ENCODE peak calls at places on chromosomes 6 and 20, in seven cellular contexts. B, K, W, M, H, O and E are unnamed samples.
A peak's percentile ranks its signal among the peaks of the same experiment; 100 is the strongest.

GRCh38 chr6:156557269-156557885 is 219.8 kb upstream of the ARID1B start:
- DNase-seq in B (peak; percentile 63), K (no peak), W (no peak), M (no peak), H (no peak), O (peak; percentile 28), E (no peak)

GRCh38 chr20:46828471-46828870 is 66.2 kb upstream of the EYA2 start:
- DNase-seq in B (no peak), K (no peak), W (no peak), M (no peak), H (no peak), O (peak; percentile 88), E (peak; percentile 36)

GRCh38 chr20:53990768-53991472 is 79.5 kb downstream of the BCAS1 start:
- DNase-seq in B (no peak), K (no peak), W (no peak), M (no peak), H (no peak), O (no peak), E (no peak)

GRCh38 chr6:27388293-27389197 is at the start of gene ZNF391:
- DNase-seq in B (peak; percentile 81), K (peak; percentile 80), W (peak; percentile 82), M (peak; percentile 85), H (peak; percentile 31), O (peak; percentile 80), E (peak; percentile 89)

GRCh38 chr6:27414996-27415395 is 26.4 kb downstream of the ZNF391 start:
- DNase-seq in B (no peak), K (no peak), W (no peak), M (no peak), H (no peak), O (no peak), E (no peak)

GRCh38 chr6:35449287-35449881 is 2.8 kb upstream of the FANCE start:
- DNase-seq in B (no peak), K (no peak), W (peak; percentile 77), M (no peak), H (no peak), O (peak; percentile 72), E (peak; percentile 40)

GRCh38 chr6:121437861-121438651 is 2.6 kb downstream of the GJA1 start:
- DNase-seq in B (no peak), K (no peak), W (no peak), M (no peak), H (peak; percentile 45), O (peak; percentile 52), E (peak; percentile 43)

GRCh38 chr20:37516697-37517370 is 4.2 kb upstream of the NNAT start:
- DNase-seq in B (no peak), K (no peak), W (no peak), M (no peak), H (no peak), O (peak; percentile 93), E (peak; percentile 45)

GRCh38 chr6:158069800-158070195 is 88.1 kb downstream of the SYNJ2 start:
- DNase-seq in B (no peak), K (no peak), W (no peak), M (no peak), H (no peak), O (peak; percentile 78), E (peak; percentile 44)

GRCh38 chr20:3788685-3789155 is 2.2 kb upstream of the CENPB start:
- DNase-seq in B (peak; percentile 22), K (no peak), W (no peak), M (no peak), H (no peak), O (no peak), E (no peak)

GRCh38 chr6:142377112-142377848 is 75.5 kb downstream of the ADGRG6 start:
- DNase-seq in B (no peak), K (no peak), W (no peak), M (no peak), H (no peak), O (peak; percentile 26), E (no peak)

GRCh38 chr6:145948328-145948727 is 15.8 kb downstream of the SHPRH start:
- DNase-seq in B (no peak), K (no peak), W (no peak), M (no peak), H (no peak), O (peak; percentile 44), E (peak; percentile 26)

GRCh38 chr6:82955841-82956240 is 109.8 kb downstream of the UBE3D start:
- DNase-seq in B (no peak), K (no peak), W (no peak), M (no peak), H (no peak), O (peak; percentile 92), E (peak; percentile 80)

GRCh38 chr20:3276400-3277015 is 37.5 kb upstream of the SLC4A11 start:
- DNase-seq in B (no peak), K (peak; percentile 8), W (peak; percentile 50), M (no peak), H (no peak), O (peak; percentile 22), E (no peak)

GRCh38 chr20:41245086-41245707 is 72.3 kb downstream of the ZHX3 start:
- DNase-seq in B (no peak), K (no peak), W (peak; percentile 4), M (peak; percentile 71), H (no peak), O (peak; percentile 42), E (no peak)

GRCh38 chr6:156485145-156485544 is 292.0 kb upstream of the ARID1B start:
- DNase-seq in B (no peak), K (no peak), W (no peak), M (no peak), H (no peak), O (no peak), E (no peak)

GRCh38 chr20:38304845-38305447 is 990 bp downstream of the BPI start:
- DNase-seq in B (peak; percentile 76), K (peak; percentile 7), W (peak; percentile 25), M (no peak), H (no peak), O (peak; percentile 38), E (peak; percentile 68)

GRCh38 chr6:9404351-9405146 is 969.2 kb upstream of the SLC35B3 start:
- DNase-seq in B (no peak), K (no peak), W (no peak), M (no peak), H (no peak), O (no peak), E (peak; percentile 61)

GRCh38 chr20:37408930-37409210 is 62.9 kb downstream of the SRC start:
- DNase-seq in B (no peak), K (no peak), W (no peak), M (no peak), H (no peak), O (no peak), E (no peak)

GRCh38 chr20:60214901-60215522 is 256.8 kb downstream of the CDH26 start:
- DNase-seq in B (no peak), K (no peak), W (no peak), M (no peak), H (no peak), O (no peak), E (no peak)

GRCh38 chr20:60210779-60211617 is 252.8 kb downstream of the CDH26 start:
- DNase-seq in B (peak; percentile 80), K (peak; percentile 30), W (peak; percentile 40), M (no peak), H (peak; percentile 49), O (peak; percentile 60), E (peak; percentile 56)

GRCh38 chr20:60212695-60213094 is 254.5 kb downstream of the CDH26 start:
- DNase-seq in B (no peak), K (no peak), W (no peak), M (no peak), H (no peak), O (no peak), E (no peak)

GRCh38 chr20:60211618-60212463 is 253.6 kb downstream of the CDH26 start:
- DNase-seq in B (no peak), K (no peak), W (no peak), M (no peak), H (no peak), O (no peak), E (no peak)

DNA sequence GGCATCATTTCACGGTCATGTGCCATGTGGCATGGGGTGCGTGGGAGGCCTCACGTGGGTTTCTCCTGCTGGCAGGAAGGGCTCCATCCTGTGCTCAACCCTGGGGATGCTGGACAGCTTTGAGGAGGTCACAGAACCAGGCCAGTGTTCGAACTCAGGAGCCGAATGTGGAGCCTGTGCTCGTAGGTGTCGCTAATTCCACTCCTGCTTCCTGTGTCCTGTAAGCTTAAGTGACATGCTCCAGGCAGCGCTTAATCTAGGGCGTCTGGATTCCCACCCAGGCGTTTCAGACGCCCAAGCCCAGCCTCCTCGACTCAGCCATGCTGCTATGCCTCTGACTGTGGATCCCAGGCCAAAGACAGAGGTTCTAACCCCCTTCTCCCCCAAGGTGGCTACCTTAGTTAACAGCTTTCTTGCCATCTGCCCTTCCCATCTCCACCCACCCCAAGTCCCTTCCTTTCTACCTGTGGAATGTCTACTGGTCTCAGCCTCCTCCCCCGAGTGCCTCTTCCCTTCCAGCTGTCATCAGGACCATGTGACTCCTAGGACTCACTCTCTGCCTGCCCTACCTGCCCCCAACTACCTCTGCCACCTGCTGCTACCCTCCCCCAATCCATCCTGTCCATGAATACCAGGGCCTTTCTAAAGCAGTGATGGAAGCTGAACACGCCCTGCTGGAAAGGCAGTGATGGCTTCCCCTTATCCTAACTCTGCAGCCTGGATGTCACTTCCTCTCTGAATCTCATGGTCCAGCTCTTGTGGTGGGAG is 255.1 kb downstream of the CDH26 start:
- DNase-seq in B (no peak), K (no peak), W (no peak), M (no peak), H (no peak), O (no peak), E (no peak)
- TF ChIP-seq CTCF in B (no peak), K (no peak), W (no peak), M (no peak), H (no peak), O (no peak), E (no peak)

GRCh38 chr6:125985967-125986294 is 409 bp upstream of the TRMT11 start:
- DNase-seq in B (no peak), K (no peak), W (no peak), M (no peak), H (no peak), O (no peak), E (peak; percentile 1)
- TF ChIP-seq CTCF in B (no peak), K (no peak), W (no peak), M (no peak), H (no peak), O (no peak), E (no peak)

GRCh38 chr20:2206957-2207769 is 88.6 kb upstream of the TGM3 start:
- DNase-seq in B (peak; percentile 84), K (no peak), W (peak; percentile 75), M (peak; percentile 79), H (peak; percentile 61), O (peak; percentile 28), E (peak; percentile 66)
- TF ChIP-seq CTCF in B (peak; percentile 76), K (peak; percentile 93), W (peak; percentile 77), M (peak; percentile 29), H (peak; percentile 70), O (peak; percentile 76), E (peak; percentile 91)

GRCh38 chr20:4815618-4816017 is 93.9 kb downstream of the PRND start:
- DNase-seq in B (no peak), K (no peak), W (peak; percentile 40), M (no peak), H (no peak), O (no peak), E (no peak)

GRCh38 chr20:4819901-4820300 is 98.2 kb downstream of the PRND start:
- DNase-seq in B (no peak), K (no peak), W (no peak), M (peak; percentile 32), H (no peak), O (no peak), E (no peak)

GRCh38 chr20:4814696-4815252 is 93.1 kb downstream of the PRND start:
- DNase-seq in B (no peak), K (no peak), W (peak; percentile 92), M (no peak), H (no peak), O (no peak), E (no peak)

GRCh38 chr20:4813839-4814695 is 92.4 kb downstream of the PRND start:
- DNase-seq in B (no peak), K (no peak), W (peak; percentile 94), M (no peak), H (no peak), O (no peak), E (no peak)

GRCh38 chr20:4817230-4817671 is 95.5 kb downstream of the PRND start:
- DNase-seq in B (no peak), K (no peak), W (no peak), M (no peak), H (no peak), O (no peak), E (no peak)
- TF ChIP-seq CTCF in B (no peak), K (no peak), W (no peak), M (no peak), H (no peak), O (peak; percentile 14), E (no peak)